ENCODE peak calls at places on chromosomes 2 and 18, in ten cellular contexts. One of them, this sample, is unnamed.

GRCh38 chr2:28429636-28430376 is 37.1 kb downstream of the FOSL2 start:
- DNase-seq in astrocyte of the spinal cord: no peak
- DNase-seq in mesendoderm: no peak
- DNase-seq in adrenal gland: no peak
- DNase-seq in tibial artery: peak
- DNase-seq in tibial nerve: no peak
- DNase-seq in OCI-LY7: no peak
- DNase-seq in A549: no peak
- DNase-seq in upper lobe of right lung: no peak
- DNase-seq in skeletal muscle cell: no peak
- DNase-seq in this sample: no peak

GRCh38 chr2:126792993-126793392 is 105.7 kb upstream of the TEX51 start:
- DNase-seq in adrenal gland: no peak
- DNase-seq in skeletal muscle cell: no peak
- DNase-seq in A549: no peak
- DNase-seq in astrocyte of the spinal cord: no peak
- DNase-seq in tibial nerve: no peak
- DNase-seq in mesendoderm: no peak
- DNase-seq in tibial artery: peak
- DNase-seq in OCI-LY7: no peak
- DNase-seq in upper lobe of right lung: no peak
- DNase-seq in this sample: no peak

GRCh38 chr2:170930132-170931109 is 1.4 kb downstream of the GORASP2 start:
- DNase-seq in tibial artery: no peak
- DNase-seq in tibial nerve: peak
- DNase-seq in skeletal muscle cell: no peak
- DNase-seq in astrocyte of the spinal cord: peak
- DNase-seq in upper lobe of right lung: no peak
- DNase-seq in A549: peak
- DNase-seq in mesendoderm: peak
- DNase-seq in adrenal gland: peak
- DNase-seq in OCI-LY7: peak
- DNase-seq in this sample: peak

GRCh38 chr2:29160184-29160583 is 45.0 kb downstream of the CLIP4 start:
- DNase-seq in A549: no peak
- DNase-seq in adrenal gland: no peak
- DNase-seq in OCI-LY7: no peak
- DNase-seq in skeletal muscle cell: no peak
- DNase-seq in tibial artery: no peak
- DNase-seq in upper lobe of right lung: no peak
- DNase-seq in mesendoderm: no peak
- DNase-seq in tibial nerve: no peak
- DNase-seq in astrocyte of the spinal cord: no peak
- DNase-seq in this sample: no peak

GRCh38 chr18:37958499-37958898 is 392.9 kb upstream of the CELF4 start:
- DNase-seq in astrocyte of the spinal cord: no peak
- DNase-seq in skeletal muscle cell: no peak
- DNase-seq in upper lobe of right lung: no peak
- DNase-seq in mesendoderm: no peak
- DNase-seq in OCI-LY7: no peak
- DNase-seq in adrenal gland: no peak
- DNase-seq in A549: no peak
- DNase-seq in tibial artery: no peak
- DNase-seq in tibial nerve: no peak
- DNase-seq in this sample: no peak

GRCh38 chr2:54559593-54560145 is 103.5 kb downstream of the SPTBN1 start:
- DNase-seq in tibial artery: peak
- DNase-seq in adrenal gland: peak
- DNase-seq in skeletal muscle cell: peak
- DNase-seq in upper lobe of right lung: no peak
- DNase-seq in astrocyte of the spinal cord: peak
- DNase-seq in mesendoderm: peak
- DNase-seq in tibial nerve: peak
- DNase-seq in A549: peak
- DNase-seq in OCI-LY7: peak
- DNase-seq in this sample: peak

GRCh38 chr18:55124078-55124477 is 164.8 kb upstream of the CCDC68 start:
- DNase-seq in adrenal gland: peak
- DNase-seq in skeletal muscle cell: peak
- DNase-seq in astrocyte of the spinal cord: peak
- DNase-seq in tibial artery: no peak
- DNase-seq in A549: no peak
- DNase-seq in mesendoderm: no peak
- DNase-seq in tibial nerve: no peak
- DNase-seq in upper lobe of right lung: no peak
- DNase-seq in OCI-LY7: no peak
- DNase-seq in this sample: no peak

GRCh38 chr2:105403785-105404698 is 5.2 kb upstream of the FHL2 start:
- DNase-seq in mesendoderm: peak
- DNase-seq in upper lobe of right lung: no peak
- DNase-seq in OCI-LY7: no peak
- DNase-seq in astrocyte of the spinal cord: peak
- DNase-seq in A549: peak
- DNase-seq in skeletal muscle cell: peak
- DNase-seq in adrenal gland: peak
- DNase-seq in tibial artery: no peak
- DNase-seq in tibial nerve: no peak
- DNase-seq in this sample: no peak

GRCh38 chr2:167297292-167297691 is 409.0 kb downstream of the XIRP2 start:
- DNase-seq in OCI-LY7: no peak
- DNase-seq in astrocyte of the spinal cord: no peak
- DNase-seq in upper lobe of right lung: no peak
- DNase-seq in tibial artery: no peak
- DNase-seq in mesendoderm: no peak
- DNase-seq in adrenal gland: no peak
- DNase-seq in A549: no peak
- DNase-seq in skeletal muscle cell: no peak
- DNase-seq in tibial nerve: no peak
- DNase-seq in this sample: no peak

GRCh38 chr2:167292430-167293171 is 404.3 kb downstream of the XIRP2 start:
- DNase-seq in adrenal gland: peak
- DNase-seq in skeletal muscle cell: peak
- DNase-seq in tibial artery: peak
- DNase-seq in OCI-LY7: no peak
- DNase-seq in A549: peak
- DNase-seq in tibial nerve: peak
- DNase-seq in upper lobe of right lung: peak
- DNase-seq in mesendoderm: peak
- DNase-seq in astrocyte of the spinal cord: peak
- DNase-seq in this sample: peak

GRCh38 chr2:167294775-167295140 is 406.5 kb downstream of the XIRP2 start:
- DNase-seq in OCI-LY7: no peak
- DNase-seq in tibial artery: no peak
- DNase-seq in adrenal gland: no peak
- DNase-seq in upper lobe of right lung: no peak
- DNase-seq in astrocyte of the spinal cord: no peak
- DNase-seq in mesendoderm: no peak
- DNase-seq in skeletal muscle cell: no peak
- DNase-seq in A549: no peak
- DNase-seq in tibial nerve: no peak
- DNase-seq in this sample: peak

GRCh38 chr2:167293172-167293781 is 405.0 kb downstream of the XIRP2 start:
- DNase-seq in adrenal gland: peak
- DNase-seq in A549: no peak
- DNase-seq in OCI-LY7: no peak
- DNase-seq in mesendoderm: peak
- DNase-seq in upper lobe of right lung: peak
- DNase-seq in tibial nerve: peak
- DNase-seq in tibial artery: no peak
- DNase-seq in skeletal muscle cell: no peak
- DNase-seq in astrocyte of the spinal cord: peak
- DNase-seq in this sample: no peak

DNA sequence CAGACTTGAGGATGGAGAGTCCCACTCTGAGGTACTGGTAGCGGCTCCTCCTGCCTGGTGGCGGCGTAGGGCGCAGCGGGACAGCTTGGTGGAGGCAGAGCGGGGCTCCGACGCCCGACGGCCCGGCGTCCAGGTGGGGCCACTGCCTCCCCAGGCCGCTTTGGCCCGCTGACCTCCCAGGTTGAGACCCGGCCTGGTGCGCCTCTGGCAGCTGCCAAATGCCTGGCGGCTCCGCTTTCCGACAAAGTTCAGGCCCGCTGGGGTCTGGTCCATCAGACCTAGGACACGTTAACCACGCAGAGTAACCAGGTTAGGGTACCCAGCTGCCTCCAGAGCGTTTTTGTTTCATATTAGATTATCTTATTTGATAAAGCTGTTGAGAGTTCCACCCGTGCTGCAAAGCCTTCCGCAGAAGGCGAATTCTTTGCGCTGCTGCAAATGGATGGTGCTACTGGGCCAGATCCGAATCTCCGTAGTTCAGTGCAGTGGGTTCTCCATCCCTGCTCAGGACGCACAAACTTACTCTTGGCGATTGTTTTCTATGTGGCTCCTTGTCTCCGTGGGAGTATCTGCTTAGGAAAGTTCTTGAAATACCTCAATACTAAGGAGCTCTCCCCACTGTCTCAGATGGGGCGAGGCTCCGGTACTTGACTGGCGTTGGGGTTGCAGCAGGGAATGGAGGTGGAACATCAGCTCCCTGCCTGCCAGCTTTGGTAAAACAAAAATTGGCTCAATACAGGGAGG is 405.9 kb downstream of the XIRP2 start:
- DNase-seq in astrocyte of the spinal cord: peak
- DNase-seq in skeletal muscle cell: no peak
- DNase-seq in tibial artery: peak
- DNase-seq in adrenal gland: no peak
- DNase-seq in mesendoderm: peak
- DNase-seq in OCI-LY7: no peak
- DNase-seq in A549: no peak
- DNase-seq in upper lobe of right lung: peak
- DNase-seq in tibial nerve: peak
- DNase-seq in this sample: no peak
- H3K4me3 ChIP-seq in astrocyte of the spinal cord: peak
- H3K4me3 ChIP-seq in skeletal muscle cell: peak
- H3K4me3 ChIP-seq in tibial artery: peak
- H3K4me3 ChIP-seq in adrenal gland: no peak
- H3K4me3 ChIP-seq in mesendoderm: peak
- H3K4me3 ChIP-seq in OCI-LY7: no peak
- H3K4me3 ChIP-seq in A549: peak
- H3K4me3 ChIP-seq in upper lobe of right lung: peak
- H3K4me3 ChIP-seq in tibial nerve: peak
- H3K4me3 ChIP-seq in this sample: no peak

GRCh38 chr2:237180987-237181386 is 95.3 kb downstream of the COPS8 start:
- DNase-seq in adrenal gland: no peak
- DNase-seq in A549: no peak
- DNase-seq in skeletal muscle cell: no peak
- DNase-seq in mesendoderm: no peak
- DNase-seq in astrocyte of the spinal cord: no peak
- DNase-seq in tibial artery: peak
- DNase-seq in OCI-LY7: no peak
- DNase-seq in tibial nerve: peak
- DNase-seq in upper lobe of right lung: no peak
- DNase-seq in this sample: no peak

GRCh38 chr2:237184923-237185580 is 99.4 kb downstream of the COPS8 start:
- DNase-seq in adrenal gland: no peak
- DNase-seq in skeletal muscle cell: no peak
- DNase-seq in tibial artery: no peak
- DNase-seq in astrocyte of the spinal cord: no peak
- DNase-seq in upper lobe of right lung: no peak
- DNase-seq in tibial nerve: peak
- DNase-seq in A549: no peak
- DNase-seq in mesendoderm: no peak
- DNase-seq in OCI-LY7: no peak
- DNase-seq in this sample: no peak

GRCh38 chr2:237181844-237182243 is 96.2 kb downstream of the COPS8 start:
- DNase-seq in mesendoderm: peak
- DNase-seq in upper lobe of right lung: no peak
- DNase-seq in A549: peak
- DNase-seq in astrocyte of the spinal cord: peak
- DNase-seq in tibial artery: no peak
- DNase-seq in tibial nerve: peak
- DNase-seq in adrenal gland: peak
- DNase-seq in OCI-LY7: no peak
- DNase-seq in skeletal muscle cell: peak
- DNase-seq in this sample: no peak

GRCh38 chr2:237182422-237183123 is 96.9 kb downstream of the COPS8 start:
- DNase-seq in OCI-LY7: no peak
- DNase-seq in skeletal muscle cell: no peak
- DNase-seq in tibial nerve: peak
- DNase-seq in adrenal gland: no peak
- DNase-seq in A549: no peak
- DNase-seq in mesendoderm: no peak
- DNase-seq in upper lobe of right lung: no peak
- DNase-seq in astrocyte of the spinal cord: no peak
- DNase-seq in tibial artery: no peak
- DNase-seq in this sample: no peak

DNA sequence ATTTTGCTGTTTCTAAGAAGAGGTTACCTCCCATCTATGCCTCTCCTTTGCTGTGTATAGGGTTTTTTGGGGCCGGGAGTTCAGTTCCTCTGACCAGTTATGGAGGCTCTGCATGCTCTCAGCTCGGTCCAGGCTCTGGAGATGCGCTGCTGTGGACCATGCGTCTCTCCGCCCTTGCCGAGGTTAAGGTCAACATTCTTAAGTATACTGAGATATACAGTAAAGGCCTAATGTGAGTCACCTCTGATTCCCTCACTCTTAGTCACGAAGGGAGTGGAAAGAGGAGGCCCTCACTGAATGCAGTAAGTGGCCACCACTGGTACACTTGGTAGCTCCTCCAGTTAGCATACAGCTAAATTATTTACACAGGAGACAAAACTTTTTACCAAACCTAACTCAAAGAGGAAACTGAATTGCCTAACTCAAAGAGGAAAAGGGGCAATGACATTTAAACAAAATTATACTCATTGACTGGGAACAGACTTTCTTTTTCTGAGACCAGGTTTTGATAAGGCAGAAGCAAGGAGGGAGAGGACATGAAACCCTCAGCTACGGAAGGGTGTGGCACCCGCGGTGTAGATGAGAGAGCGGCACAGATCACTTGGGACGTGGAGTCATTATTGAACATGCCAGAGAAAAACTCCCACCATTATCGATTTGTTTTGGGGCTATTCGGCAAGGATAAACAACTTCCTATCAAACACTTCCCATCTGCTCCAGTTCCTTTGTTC is 98.7 kb downstream of the COPS8 start:
- DNase-seq in tibial artery: no peak
- DNase-seq in astrocyte of the spinal cord: peak
- DNase-seq in A549: peak
- DNase-seq in adrenal gland: no peak
- DNase-seq in skeletal muscle cell: no peak
- DNase-seq in tibial nerve: peak
- DNase-seq in OCI-LY7: no peak
- DNase-seq in mesendoderm: no peak
- DNase-seq in upper lobe of right lung: no peak
- DNase-seq in this sample: no peak
- H3K4me3 ChIP-seq in tibial artery: no peak
- H3K4me3 ChIP-seq in astrocyte of the spinal cord: no peak
- H3K4me3 ChIP-seq in A549: no peak
- H3K4me3 ChIP-seq in adrenal gland: no peak
- H3K4me3 ChIP-seq in skeletal muscle cell: no peak
- H3K4me3 ChIP-seq in tibial nerve: no peak
- H3K4me3 ChIP-seq in OCI-LY7: no peak
- H3K4me3 ChIP-seq in mesendoderm: no peak
- H3K4me3 ChIP-seq in upper lobe of right lung: no peak
- H3K4me3 ChIP-seq in this sample: no peak

GRCh38 chr18:4748975-4749374 is 293.9 kb upstream of the DLGAP1 start:
- DNase-seq in tibial artery: no peak
- DNase-seq in mesendoderm: no peak
- DNase-seq in upper lobe of right lung: no peak
- DNase-seq in astrocyte of the spinal cord: no peak
- DNase-seq in OCI-LY7: no peak
- DNase-seq in tibial nerve: no peak
- DNase-seq in adrenal gland: no peak
- DNase-seq in A549: no peak
- DNase-seq in skeletal muscle cell: no peak
- DNase-seq in this sample: no peak
- H3K4me3 ChIP-seq in tibial artery: no peak
- H3K4me3 ChIP-seq in mesendoderm: no peak
- H3K4me3 ChIP-seq in upper lobe of right lung: no peak
- H3K4me3 ChIP-seq in astrocyte of the spinal cord: no peak
- H3K4me3 ChIP-seq in OCI-LY7: no peak
- H3K4me3 ChIP-seq in tibial nerve: no peak
- H3K4me3 ChIP-seq in adrenal gland: no peak
- H3K4me3 ChIP-seq in A549: no peak
- H3K4me3 ChIP-seq in skeletal muscle cell: no peak
- H3K4me3 ChIP-seq in this sample: no peak

GRCh38 chr2:3606028-3606369 is 11.1 kb downstream of the COLEC11 start:
- DNase-seq in skeletal muscle cell: no peak
- DNase-seq in mesendoderm: no peak
- DNase-seq in astrocyte of the spinal cord: no peak
- DNase-seq in upper lobe of right lung: peak
- DNase-seq in OCI-LY7: no peak
- DNase-seq in A549: no peak
- DNase-seq in tibial artery: no peak
- DNase-seq in adrenal gland: no peak
- DNase-seq in tibial nerve: no peak
- DNase-seq in this sample: no peak
- H3K4me3 ChIP-seq in skeletal muscle cell: no peak
- H3K4me3 ChIP-seq in mesendoderm: no peak
- H3K4me3 ChIP-seq in astrocyte of the spinal cord: no peak
- H3K4me3 ChIP-seq in upper lobe of right lung: no peak
- H3K4me3 ChIP-seq in OCI-LY7: no peak
- H3K4me3 ChIP-seq in A549: peak
- H3K4me3 ChIP-seq in tibial artery: no peak
- H3K4me3 ChIP-seq in adrenal gland: no peak
- H3K4me3 ChIP-seq in tibial nerve: no peak
- H3K4me3 ChIP-seq in this sample: no peak